ENCODE peak calls at places on chromosome 16, in eight cellular contexts. X is uterus, D is endodermal cell, C is AG04450, U is activated B cell treated with CpG ODN at 0.5 μM for 24 hours, R is stomach, P is epithelial cell of esophagus, K is GM13976. Q is an unnamed sample.

GRCh38 chr16:54936086-54936978 is 5.7 kb downstream of the IRX5 start:
- DNase-seq in K (peak; percentile 42), C (no peak), R (no peak), D (peak; percentile 86), X (no peak), P (peak; percentile 63), U (no peak), Q (peak; percentile 40)

GRCh38 chr16:89370601-89371000 is 119.8 kb downstream of the ANKRD11 start:
- DNase-seq in R (no peak), D (no peak), U (no peak), K (no peak), P (no peak), X (no peak), C (no peak), Q (no peak)

GRCh38 chr16:26889751-26890150 is 177.0 kb upstream of the C16orf82 start:
- DNase-seq in C (no peak), P (no peak), R (no peak), K (no peak), X (no peak), U (no peak), D (no peak), Q (no peak)

GRCh38 chr16:22193134-22193411 is 13.0 kb upstream of the EEF2K start:
- DNase-seq in U (no peak), D (no peak), X (no peak), P (no peak), R (no peak), C (no peak), K (no peak), Q (no peak)

GRCh38 chr16:46736695-46737094 is 11.4 kb downstream of the MYLK3 start:
- DNase-seq in U (no peak), X (no peak), K (no peak), P (peak; percentile 13), D (peak; percentile 72), C (no peak), R (no peak), Q (no peak)

GRCh38 chr16:28012031-28012445 is 51.5 kb downstream of the GSG1L start:
- DNase-seq in X (no peak), P (no peak), C (peak; percentile 20), U (no peak), D (no peak), K (no peak), R (no peak), Q (no peak)

GRCh38 chr16:88479795-88480760 is 27.0 kb downstream of the ZFPM1 start:
- DNase-seq in C (no peak), X (no peak), P (no peak), R (peak; percentile 66), U (peak; percentile 58), D (no peak), K (peak; percentile 79), Q (peak; percentile 80)

GRCh38 chr16:88194397-88195020 is 188.2 kb upstream of the ZNF469 start:
- DNase-seq in U (no peak), D (no peak), K (no peak), C (no peak), R (no peak), P (no peak), X (no peak), Q (peak; percentile 27)

GRCh38 chr16:55691771-55692170 is 36.0 kb downstream of the SLC6A2 start:
- DNase-seq in D (no peak), K (no peak), R (no peak), U (no peak), P (no peak), X (no peak), C (no peak), Q (no peak)

GRCh38 chr16:8878523-8878911 is 3.6 kb upstream of the LITAFD start:
- DNase-seq in C (peak; percentile 66), R (no peak), K (no peak), U (no peak), X (no peak), P (peak; percentile 94), D (peak; percentile 43), Q (no peak)

GRCh38 chr16:12462690-12463646 is 340.7 kb downstream of the CPPED1 start:
- DNase-seq in U (no peak), P (no peak), K (no peak), R (no peak), C (peak; percentile 33), X (no peak), D (no peak), Q (no peak)

GRCh38 chr16:73152731-73153130 is 104.8 kb upstream of the ZFHX3 start:
- DNase-seq in P (no peak), R (no peak), K (no peak), D (peak; percentile 91), C (no peak), U (no peak), X (no peak), Q (no peak)

GRCh38 chr16:12544477-12545291 is 259.0 kb downstream of the CPPED1 start:
- DNase-seq in D (no peak), U (no peak), C (no peak), K (no peak), R (no peak), X (no peak), P (no peak), Q (no peak)

GRCh38 chr16:50114357-50115129 is 38.6 kb upstream of the TENT4B start:
- DNase-seq in U (no peak), D (peak; percentile 65), R (no peak), K (no peak), P (peak; percentile 51), C (no peak), X (no peak), Q (no peak)

DNA sequence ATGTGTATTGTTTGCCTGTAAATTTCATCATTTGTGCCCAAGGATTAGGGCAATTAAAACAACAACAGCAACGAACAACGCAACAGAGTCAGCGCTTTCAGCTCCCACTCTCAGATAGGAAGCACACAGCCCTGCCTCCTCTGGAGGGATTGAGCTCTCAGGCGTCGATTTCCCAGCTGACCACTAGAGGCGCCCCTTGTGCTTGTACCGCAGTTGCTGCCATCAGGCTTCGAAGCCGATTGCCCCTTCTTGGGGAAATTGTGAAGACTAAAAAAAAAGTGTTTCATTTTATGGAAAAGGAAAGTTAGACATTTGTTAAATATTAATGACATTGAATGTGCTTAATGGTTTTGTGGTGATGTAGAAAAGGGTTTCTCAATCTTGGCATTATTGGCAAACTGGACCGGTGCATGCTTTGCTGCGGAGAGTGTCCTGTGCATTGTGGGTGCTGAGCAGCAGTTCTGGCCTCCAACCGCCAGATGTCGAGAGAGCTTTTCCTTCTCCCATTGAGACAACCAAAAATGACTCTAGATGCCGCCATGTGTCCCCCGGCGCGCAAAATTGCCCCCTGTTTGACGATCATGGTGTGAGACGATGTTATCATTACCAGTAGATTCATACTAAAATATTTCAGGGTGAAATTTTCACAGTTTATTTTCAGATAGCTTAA is 650.4 kb upstream of the RBFOX1 start:
- DNase-seq in X (no peak), R (peak; percentile 31), U (no peak), K (peak; percentile 26), D (peak; percentile 92), P (peak; percentile 3), C (no peak), Q (peak; percentile 24)
- TF ChIP-seq CTCF in X (no peak), R (no peak), U (no peak), K (peak; percentile 14), D (peak; percentile 93), P (peak; percentile 28), C (no peak), Q (peak; percentile 52)

GRCh38 chr16:714558-715447 is at the start of gene METRN:
- DNase-seq in U (peak; percentile 89), K (peak; percentile 94), C (no peak), X (peak; percentile 92), D (peak; percentile 95), P (peak; percentile 93), R (peak; percentile 94), Q (peak; percentile 98)
- TF ChIP-seq CTCF in U (no peak), K (no peak), C (no peak), X (no peak), D (no peak), P (no peak), R (no peak), Q (no peak)

GRCh38 chr16:51401673-51402072 is 250.6 kb upstream of the SALL1 start:
- DNase-seq in P (no peak), K (no peak), X (no peak), D (no peak), R (no peak), U (no peak), C (no peak), Q (no peak)
- TF ChIP-seq CTCF in P (no peak), K (no peak), X (no peak), D (no peak), R (no peak), U (no peak), C (no peak), Q (no peak)

DNA sequence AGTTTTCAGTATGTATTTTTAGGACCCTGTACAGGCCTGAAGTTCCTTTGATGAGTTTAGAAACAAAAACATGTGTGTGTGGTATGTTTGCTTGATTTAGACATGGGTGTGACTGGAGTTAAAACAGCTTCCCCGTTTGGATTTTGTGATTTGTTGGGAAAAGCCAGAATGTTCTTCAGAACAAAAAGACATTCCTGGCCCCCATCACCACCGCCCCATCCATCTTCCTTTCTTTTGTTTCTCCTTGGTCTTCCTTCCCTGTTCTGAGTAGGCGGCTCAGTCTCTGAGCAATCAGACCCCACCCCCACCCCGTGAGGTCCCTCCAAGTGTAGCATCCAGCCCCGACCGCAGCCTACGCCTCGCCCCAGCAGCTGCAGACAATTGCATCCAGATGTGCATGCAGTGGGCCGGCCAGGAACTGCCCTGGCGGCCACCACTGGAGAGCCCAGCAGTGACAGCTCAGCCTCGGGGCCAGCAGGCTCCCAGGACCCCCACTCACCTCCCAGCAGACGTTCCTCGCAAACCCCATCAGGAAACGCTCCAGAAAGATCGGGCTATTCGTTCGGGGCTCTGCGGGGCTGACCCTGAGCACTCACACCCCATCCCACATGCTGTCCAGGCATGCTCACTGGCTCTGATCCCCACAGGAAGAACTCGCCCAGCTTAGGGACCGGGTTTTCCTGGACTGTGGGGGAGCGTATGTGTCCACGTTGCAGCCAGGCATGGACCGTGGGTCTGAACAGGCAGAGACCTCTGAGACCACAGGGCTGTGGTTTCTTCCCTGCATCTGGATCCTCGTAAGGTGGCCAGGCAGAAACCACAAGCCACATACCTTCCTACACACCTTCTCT is 99.8 kb upstream of the CDH5 start:
- DNase-seq in U (no peak), D (peak; percentile 40), R (no peak), C (peak; percentile 92), X (peak; percentile 78), K (no peak), P (no peak), Q (no peak)
- TF ChIP-seq CTCF in U (no peak), D (no peak), R (no peak), C (peak; percentile 33), X (no peak), K (no peak), P (no peak), Q (no peak)

DNA sequence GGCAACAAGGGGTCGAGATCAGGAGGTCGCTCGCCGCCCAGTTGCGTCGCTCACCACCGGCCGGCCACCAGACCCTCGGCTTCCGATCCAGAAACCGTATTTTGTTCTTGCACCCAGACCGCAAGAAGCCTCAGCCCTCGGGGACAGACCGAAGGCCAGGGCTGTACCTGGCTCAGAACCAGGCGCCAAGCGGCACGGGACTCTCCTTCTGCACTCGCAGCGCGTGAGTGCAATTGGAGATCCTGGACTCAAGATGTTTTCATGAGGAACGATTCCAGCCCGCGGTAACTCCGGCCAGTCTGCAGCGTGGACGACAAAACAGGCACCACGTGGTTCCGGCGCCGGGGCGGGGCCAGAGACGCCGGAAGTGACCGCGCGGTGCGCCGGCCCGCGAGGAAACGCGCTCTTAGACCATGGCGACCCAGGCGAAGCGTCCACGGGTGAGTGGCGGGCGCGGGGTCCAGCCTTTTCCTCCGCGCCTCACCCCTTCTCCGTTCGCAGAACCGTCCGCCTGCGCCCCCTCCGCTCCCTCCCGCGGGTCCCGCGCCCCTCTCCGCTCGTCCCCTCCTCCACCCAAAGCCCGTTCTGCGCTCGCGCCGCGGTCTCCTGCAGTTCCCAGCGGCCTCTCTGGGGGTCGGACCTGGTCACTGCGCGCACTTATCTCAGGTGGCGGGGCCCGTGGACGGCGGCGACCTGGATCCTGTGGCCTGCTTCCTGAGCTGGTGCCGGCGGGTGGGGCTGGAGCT is at the start of gene SETD6:
- DNase-seq in D (peak; percentile 95), C (peak; percentile 72), U (peak; percentile 81), R (peak; percentile 89), P (peak; percentile 90), X (peak; percentile 87), K (peak; percentile 90), Q (peak; percentile 93)
- TF ChIP-seq CTCF in D (peak; percentile 49), C (no peak), U (no peak), R (no peak), P (peak; percentile 15), X (peak; percentile 18), K (no peak), Q (no peak)